ENCODE peak calls at places on chromosomes 1 and 21, in six cellular contexts. G, A, S, Z, U and J are unnamed samples. For H3K4me1, the result is how much of the 10 kb centered on the place peaks cover.

GRCh38 chr1:96292141-96292540 is 429.4 kb upstream of the PTBP2 start:
- DNase-seq in G (no peak), A (no peak), S (no peak), U (no peak), Z (no peak), J (no peak)

GRCh38 chr1:36306902-36307456 is 811 bp downstream of the SH3D21 start:
- DNase-seq in U (peak), S (peak), Z (peak), A (peak), G (peak), J (peak)

GRCh38 chr1:96688737-96689136 is 32.8 kb upstream of the PTBP2 start:
- DNase-seq in G (peak), U (no peak), A (no peak), Z (no peak), S (no peak), J (no peak)

GRCh38 chr1:56644064-56644940 is 812 bp upstream of the PRKAA2 start:
- DNase-seq in A (no peak), G (peak), Z (no peak), U (peak), S (no peak), J (no peak)

GRCh38 chr21:28359300-28359699 is 633.4 kb downstream of the LTN1 start:
- DNase-seq in Z (no peak), G (no peak), U (no peak), S (no peak), A (no peak), J (no peak)

GRCh38 chr1:30809514-30810263 is 52.1 kb upstream of the LAPTM5 start:
- DNase-seq in G (peak), U (no peak), Z (no peak), A (no peak), S (no peak), J (no peak)

GRCh38 chr1:48831579-48831978 is 54.9 kb upstream of the BEND5 start:
- DNase-seq in G (no peak), U (no peak), A (no peak), Z (no peak), S (no peak), J (no peak)

GRCh38 chr1:93692983-93693591 is 11.4 kb upstream of the BCAR3 start:
- DNase-seq in G (peak), S (no peak), U (no peak), A (no peak), Z (peak), J (no peak)

GRCh38 chr1:234676103-234676594 is 66.2 kb upstream of the IRF2BP2 start:
- DNase-seq in S (peak), G (peak), U (peak), A (peak), Z (peak), J (peak)

GRCh38 chr1:179822107-179822506 is 55.5 kb downstream of the TOR1AIP2 start:
- DNase-seq in Z (no peak), U (no peak), A (no peak), G (no peak), S (no peak), J (no peak)

GRCh38 chr1:77188770-77189169 is 30.5 kb downstream of the PIGK start:
- DNase-seq in Z (no peak), U (no peak), G (no peak), A (no peak), S (no peak), J (no peak)

GRCh38 chr1:44294588-44295007 is 60.5 kb downstream of the ERI3 start:
- DNase-seq in G (peak), A (no peak), S (peak), Z (peak), U (no peak), J (no peak)

GRCh38 chr1:17230671-17231310 is 18.1 kb upstream of the PADI3 start:
- DNase-seq in S (no peak), A (no peak), G (no peak), Z (no peak), U (no peak), J (no peak)
- H3K4me1 ChIP-seq in S (under half), A (under half), G (under half), Z (half or more), U (under half), J (under half)

DNA sequence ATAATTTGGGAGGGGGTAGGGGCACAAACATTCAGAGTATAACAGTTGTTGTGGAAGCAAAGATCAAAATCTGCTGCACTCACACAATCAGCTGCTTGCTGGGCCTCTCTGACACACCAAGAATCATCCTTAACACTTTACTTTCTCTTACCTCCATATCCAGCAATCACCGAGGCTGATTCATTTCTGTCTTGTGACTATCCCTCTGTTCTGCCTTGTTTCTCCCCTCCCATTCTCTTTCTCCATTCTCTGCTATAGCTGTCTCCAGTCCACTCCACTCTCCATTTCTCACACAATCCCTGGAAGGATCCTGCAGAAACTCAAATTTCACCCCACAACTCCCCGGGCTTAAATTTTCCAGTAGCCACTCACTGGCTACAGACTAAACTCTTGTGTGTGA is 91.8 kb upstream of the NGF start:
- DNase-seq in S (no peak), A (no peak), Z (no peak), G (no peak), U (no peak), J (no peak)
- H3K4me1 ChIP-seq in S (under half), A (under half), Z (under half), G (under half), U (under half), J (under half)

GRCh38 chr1:201555593-201555945 is 16.6 kb downstream of the NAV1 start:
- DNase-seq in A (no peak), U (no peak), S (peak), G (no peak), Z (no peak), J (no peak)

GRCh38 chr1:201554789-201555592 is 16.1 kb downstream of the NAV1 start:
- DNase-seq in S (no peak), A (no peak), Z (no peak), G (no peak), U (no peak), J (no peak)

GRCh38 chr1:201559679-201560162 is 20.8 kb downstream of the NAV1 start:
- DNase-seq in A (no peak), U (peak), G (peak), S (peak), Z (peak), J (peak)

GRCh38 chr1:201556841-201557571 is 18.1 kb downstream of the NAV1 start:
- DNase-seq in S (no peak), Z (no peak), U (no peak), A (no peak), G (peak), J (no peak)

DNA sequence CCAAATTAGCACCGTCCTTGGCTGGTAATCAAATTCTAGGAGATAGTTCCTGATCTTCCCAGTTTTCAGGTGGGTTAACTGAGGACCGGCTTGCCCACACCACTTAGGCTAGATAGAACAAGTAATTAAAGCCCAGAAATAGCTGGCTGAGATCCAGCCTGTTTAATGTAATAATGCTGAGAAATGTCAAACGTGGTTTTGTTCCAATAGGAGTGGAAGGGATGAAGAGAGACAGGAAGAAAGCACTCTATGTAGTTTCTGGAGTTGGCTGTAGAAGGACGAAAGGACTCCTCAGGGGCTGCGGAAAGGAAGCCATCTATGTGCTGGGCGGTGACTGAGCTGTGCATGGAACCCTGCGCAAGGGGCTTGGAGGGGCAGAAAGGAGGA is 18.6 kb downstream of the NAV1 start:
- DNase-seq in Z (no peak), A (no peak), G (no peak), U (no peak), S (no peak), J (no peak)
- H3K4me1 ChIP-seq in Z (under half), A (under half), G (under half), U (under half), S (half or more), J (under half)

GRCh38 chr1:226404904-226405222 is 3.0 kb downstream of the PARP1 start:
- DNase-seq in U (peak), A (no peak), Z (no peak), S (no peak), G (peak), J (no peak)
- H3K4me1 ChIP-seq in U (under half), A (under half), Z (under half), S (under half), G (under half), J (half or more)

DNA sequence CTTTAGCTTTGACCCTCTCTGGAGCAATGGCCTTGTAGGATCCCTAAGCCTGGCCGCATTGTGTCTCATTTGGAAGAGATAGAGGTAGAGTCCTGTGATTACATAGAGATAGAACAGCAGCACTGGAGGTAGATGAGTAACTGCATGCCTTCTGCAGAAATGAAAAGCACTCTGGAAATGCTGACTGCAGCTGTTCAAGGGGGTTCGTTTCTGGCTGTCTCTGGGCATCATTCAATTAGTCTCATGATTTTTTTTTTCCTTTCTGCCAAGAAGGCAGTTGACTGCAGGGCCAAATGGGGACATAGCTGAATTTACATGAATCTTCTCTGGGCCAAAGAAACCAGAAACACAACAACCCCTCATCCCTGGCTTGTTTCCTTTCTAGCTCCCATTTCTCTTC is 28.1 kb upstream of the SNX27 start:
- DNase-seq in A (no peak), Z (no peak), U (no peak), S (no peak), G (no peak), J (no peak)
- H3K4me1 ChIP-seq in A (under half), Z (under half), U (under half), S (under half), G (under half), J (under half)

DNA sequence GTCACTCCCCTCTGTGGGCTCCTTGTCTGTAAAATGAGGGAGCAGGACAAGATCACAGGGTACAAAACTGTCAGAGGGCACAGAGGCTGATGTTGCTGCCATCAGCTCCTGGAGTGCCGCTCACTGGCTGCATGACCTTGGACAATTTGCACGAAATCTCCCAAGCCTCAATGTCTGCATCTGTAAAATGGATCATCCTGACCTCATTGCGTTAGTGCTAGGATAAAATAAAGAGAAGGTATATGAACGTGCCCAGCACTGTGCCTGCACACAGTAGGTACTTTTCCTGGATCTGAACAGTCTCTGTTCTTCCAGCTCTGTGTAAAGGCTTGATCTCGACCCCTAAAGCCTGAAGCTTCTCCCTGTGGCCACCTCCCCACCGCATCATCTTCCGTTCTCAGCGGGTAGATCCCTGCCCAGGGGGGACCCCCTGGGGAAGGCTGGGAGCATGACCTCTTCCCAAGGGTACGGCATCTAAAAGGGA is 12.9 kb downstream of the TNFRSF1B start:
- DNase-seq in A (no peak), S (no peak), Z (no peak), G (no peak), U (no peak), J (no peak)
- H3K4me1 ChIP-seq in A (under half), S (under half), Z (under half), G (under half), U (under half), J (half or more)